ENCODE peak calls at places on chromosomes 2 and 18, in ten cellular contexts. One of them, this sample, is unnamed.

GRCh38 chr2:79512442-79513401 is at the start of gene CTNNA2:
- DNase-seq in NCI-H774: peak; percentile 88
- DNase-seq in H54: peak; percentile 64
- DNase-seq in frontal cortex: peak; percentile 88
- DNase-seq in effector memory CD4-positive, alpha-beta T cell: no peak
- DNase-seq in dorsolateral prefrontal cortex: peak; percentile 77
- DNase-seq in lower leg skin: no peak
- DNase-seq in progenitor cell of endocrine pancreas: peak; percentile 87
- DNase-seq in endothelial cell: peak; percentile 90
- DNase-seq in nephron progenitor cell: peak; percentile 91
- DNase-seq in this sample: peak; percentile 73

GRCh38 chr2:171187819-171188218 is 27.1 kb upstream of the TLK1 start:
- DNase-seq in dorsolateral prefrontal cortex: no peak
- DNase-seq in progenitor cell of endocrine pancreas: no peak
- DNase-seq in NCI-H774: no peak
- DNase-seq in nephron progenitor cell: no peak
- DNase-seq in effector memory CD4-positive, alpha-beta T cell: no peak
- DNase-seq in frontal cortex: no peak
- DNase-seq in endothelial cell: no peak
- DNase-seq in H54: no peak
- DNase-seq in lower leg skin: no peak
- DNase-seq in this sample: no peak

GRCh38 chr2:182593394-182593707 is 122.7 kb upstream of the DNAJC10 start:
- DNase-seq in effector memory CD4-positive, alpha-beta T cell: no peak
- DNase-seq in dorsolateral prefrontal cortex: no peak
- DNase-seq in lower leg skin: no peak
- DNase-seq in progenitor cell of endocrine pancreas: no peak
- DNase-seq in endothelial cell: no peak
- DNase-seq in H54: no peak
- DNase-seq in NCI-H774: no peak
- DNase-seq in frontal cortex: no peak
- DNase-seq in nephron progenitor cell: no peak
- DNase-seq in this sample: no peak

GRCh38 chr2:157838442-157839161 is 37.5 kb downstream of the ACVR1 start:
- DNase-seq in H54: peak; percentile 52
- DNase-seq in lower leg skin: peak; percentile 48
- DNase-seq in effector memory CD4-positive, alpha-beta T cell: no peak
- DNase-seq in nephron progenitor cell: peak; percentile 22
- DNase-seq in progenitor cell of endocrine pancreas: peak; percentile 10
- DNase-seq in endothelial cell: no peak
- DNase-seq in frontal cortex: no peak
- DNase-seq in NCI-H774: peak; percentile 51
- DNase-seq in dorsolateral prefrontal cortex: no peak
- DNase-seq in this sample: no peak

GRCh38 chr18:24868331-24868730 is 407.9 kb downstream of the HRH4 start:
- DNase-seq in nephron progenitor cell: no peak
- DNase-seq in H54: no peak
- DNase-seq in progenitor cell of endocrine pancreas: no peak
- DNase-seq in endothelial cell: no peak
- DNase-seq in effector memory CD4-positive, alpha-beta T cell: no peak
- DNase-seq in dorsolateral prefrontal cortex: no peak
- DNase-seq in frontal cortex: no peak
- DNase-seq in NCI-H774: no peak
- DNase-seq in lower leg skin: no peak
- DNase-seq in this sample: no peak

GRCh38 chr2:65186872-65187851 is 40.5 kb upstream of the ACTR2 start:
- DNase-seq in progenitor cell of endocrine pancreas: peak; percentile 62
- DNase-seq in H54: peak; percentile 72
- DNase-seq in lower leg skin: peak; percentile 68
- DNase-seq in dorsolateral prefrontal cortex: peak; percentile 84
- DNase-seq in effector memory CD4-positive, alpha-beta T cell: peak; percentile 23
- DNase-seq in nephron progenitor cell: peak; percentile 78
- DNase-seq in endothelial cell: peak; percentile 84
- DNase-seq in frontal cortex: peak; percentile 66
- DNase-seq in NCI-H774: peak; percentile 59
- DNase-seq in this sample: peak; percentile 61

GRCh38 chr2:159090514-159091201 is 122.2 kb downstream of the TANC1 start:
- DNase-seq in frontal cortex: no peak
- DNase-seq in NCI-H774: no peak
- DNase-seq in dorsolateral prefrontal cortex: no peak
- DNase-seq in effector memory CD4-positive, alpha-beta T cell: no peak
- DNase-seq in H54: peak; percentile 49
- DNase-seq in progenitor cell of endocrine pancreas: no peak
- DNase-seq in endothelial cell: no peak
- DNase-seq in lower leg skin: no peak
- DNase-seq in nephron progenitor cell: no peak
- DNase-seq in this sample: no peak

GRCh38 chr2:68806511-68807109 is 64.6 kb downstream of the BMP10 start:
- DNase-seq in NCI-H774: no peak
- DNase-seq in lower leg skin: no peak
- DNase-seq in endothelial cell: no peak
- DNase-seq in effector memory CD4-positive, alpha-beta T cell: no peak
- DNase-seq in H54: no peak
- DNase-seq in frontal cortex: no peak
- DNase-seq in dorsolateral prefrontal cortex: no peak
- DNase-seq in nephron progenitor cell: no peak
- DNase-seq in progenitor cell of endocrine pancreas: no peak
- DNase-seq in this sample: no peak

GRCh38 chr2:96431319-96431718 is 73.8 kb downstream of the NEURL3 start:
- DNase-seq in frontal cortex: no peak
- DNase-seq in effector memory CD4-positive, alpha-beta T cell: no peak
- DNase-seq in endothelial cell: no peak
- DNase-seq in progenitor cell of endocrine pancreas: no peak
- DNase-seq in dorsolateral prefrontal cortex: no peak
- DNase-seq in NCI-H774: no peak
- DNase-seq in nephron progenitor cell: no peak
- DNase-seq in lower leg skin: no peak
- DNase-seq in H54: no peak
- DNase-seq in this sample: no peak

GRCh38 chr2:199148076-199148845 is 309.5 kb downstream of the SATB2 start:
- DNase-seq in H54: no peak
- DNase-seq in dorsolateral prefrontal cortex: no peak
- DNase-seq in lower leg skin: no peak
- DNase-seq in effector memory CD4-positive, alpha-beta T cell: no peak
- DNase-seq in NCI-H774: no peak
- DNase-seq in endothelial cell: no peak
- DNase-seq in frontal cortex: no peak
- DNase-seq in progenitor cell of endocrine pancreas: no peak
- DNase-seq in nephron progenitor cell: no peak
- DNase-seq in this sample: no peak

GRCh38 chr2:215900203-215900611 is 113.1 kb downstream of the MREG start:
- DNase-seq in effector memory CD4-positive, alpha-beta T cell: no peak
- DNase-seq in frontal cortex: no peak
- DNase-seq in nephron progenitor cell: no peak
- DNase-seq in H54: no peak
- DNase-seq in lower leg skin: peak; percentile 42
- DNase-seq in NCI-H774: no peak
- DNase-seq in progenitor cell of endocrine pancreas: no peak
- DNase-seq in endothelial cell: no peak
- DNase-seq in dorsolateral prefrontal cortex: no peak
- DNase-seq in this sample: no peak

GRCh38 chr2:218245214-218245613 is 15.6 kb upstream of the GPBAR1 start:
- DNase-seq in endothelial cell: no peak
- DNase-seq in lower leg skin: no peak
- DNase-seq in H54: no peak
- DNase-seq in dorsolateral prefrontal cortex: no peak
- DNase-seq in nephron progenitor cell: no peak
- DNase-seq in NCI-H774: no peak
- DNase-seq in frontal cortex: no peak
- DNase-seq in effector memory CD4-positive, alpha-beta T cell: no peak
- DNase-seq in progenitor cell of endocrine pancreas: no peak
- DNase-seq in this sample: no peak

GRCh38 chr2:176154853-176155252 is 2.3 kb upstream of the HOXD3 start:
- DNase-seq in nephron progenitor cell: no peak
- DNase-seq in dorsolateral prefrontal cortex: no peak
- DNase-seq in H54: no peak
- DNase-seq in endothelial cell: no peak
- DNase-seq in effector memory CD4-positive, alpha-beta T cell: no peak
- DNase-seq in NCI-H774: no peak
- DNase-seq in progenitor cell of endocrine pancreas: no peak
- DNase-seq in frontal cortex: no peak
- DNase-seq in lower leg skin: no peak
- DNase-seq in this sample: no peak

GRCh38 chr2:241545523-241546473 is 12.7 kb upstream of the BOK start:
- DNase-seq in NCI-H774: no peak
- DNase-seq in lower leg skin: no peak
- DNase-seq in endothelial cell: no peak
- DNase-seq in effector memory CD4-positive, alpha-beta T cell: no peak
- DNase-seq in dorsolateral prefrontal cortex: no peak
- DNase-seq in frontal cortex: no peak
- DNase-seq in H54: no peak
- DNase-seq in nephron progenitor cell: no peak
- DNase-seq in progenitor cell of endocrine pancreas: no peak
- DNase-seq in this sample: no peak

GRCh38 chr2:173451137-173451536 is 96.5 kb downstream of the CDCA7 start:
- DNase-seq in endothelial cell: no peak
- DNase-seq in lower leg skin: no peak
- DNase-seq in progenitor cell of endocrine pancreas: no peak
- DNase-seq in dorsolateral prefrontal cortex: no peak
- DNase-seq in effector memory CD4-positive, alpha-beta T cell: no peak
- DNase-seq in H54: no peak
- DNase-seq in frontal cortex: no peak
- DNase-seq in NCI-H774: no peak
- DNase-seq in nephron progenitor cell: no peak
- DNase-seq in this sample: no peak

GRCh38 chr2:188701836-188702235 is 272.3 kb upstream of the COL3A1 start:
- DNase-seq in effector memory CD4-positive, alpha-beta T cell: no peak
- DNase-seq in NCI-H774: no peak
- DNase-seq in H54: no peak
- DNase-seq in frontal cortex: no peak
- DNase-seq in progenitor cell of endocrine pancreas: no peak
- DNase-seq in lower leg skin: no peak
- DNase-seq in dorsolateral prefrontal cortex: no peak
- DNase-seq in nephron progenitor cell: no peak
- DNase-seq in endothelial cell: no peak
- DNase-seq in this sample: no peak

GRCh38 chr18:76658627-76659026 is 163.6 kb upstream of the ZNF516 start:
- DNase-seq in progenitor cell of endocrine pancreas: no peak
- DNase-seq in frontal cortex: no peak
- DNase-seq in dorsolateral prefrontal cortex: no peak
- DNase-seq in effector memory CD4-positive, alpha-beta T cell: no peak
- DNase-seq in nephron progenitor cell: peak; percentile 67
- DNase-seq in H54: no peak
- DNase-seq in endothelial cell: peak; percentile 56
- DNase-seq in NCI-H774: no peak
- DNase-seq in lower leg skin: no peak
- DNase-seq in this sample: no peak

GRCh38 chr2:173964565-173965371 is 405 bp downstream of the SP3 start:
- DNase-seq in endothelial cell: peak; percentile 87
- DNase-seq in dorsolateral prefrontal cortex: peak; percentile 75
- DNase-seq in lower leg skin: peak; percentile 86
- DNase-seq in effector memory CD4-positive, alpha-beta T cell: peak; percentile 75
- DNase-seq in progenitor cell of endocrine pancreas: peak; percentile 74
- DNase-seq in NCI-H774: peak; percentile 79
- DNase-seq in H54: peak; percentile 61
- DNase-seq in frontal cortex: peak; percentile 85
- DNase-seq in nephron progenitor cell: peak; percentile 83
- DNase-seq in this sample: no peak

GRCh38 chr2:165743442-165743841 is 50.6 kb downstream of the GALNT3 start:
- DNase-seq in endothelial cell: no peak
- DNase-seq in progenitor cell of endocrine pancreas: no peak
- DNase-seq in effector memory CD4-positive, alpha-beta T cell: no peak
- DNase-seq in lower leg skin: no peak
- DNase-seq in nephron progenitor cell: no peak
- DNase-seq in dorsolateral prefrontal cortex: no peak
- DNase-seq in H54: no peak
- DNase-seq in frontal cortex: no peak
- DNase-seq in NCI-H774: no peak
- DNase-seq in this sample: no peak

GRCh38 chr2:74715071-74715791 is 61.2 kb downstream of the SEMA4F start:
- DNase-seq in nephron progenitor cell: peak; percentile 92
- DNase-seq in progenitor cell of endocrine pancreas: peak; percentile 83
- DNase-seq in NCI-H774: peak; percentile 74
- DNase-seq in H54: peak; percentile 83
- DNase-seq in effector memory CD4-positive, alpha-beta T cell: peak; percentile 54
- DNase-seq in lower leg skin: peak; percentile 75
- DNase-seq in endothelial cell: peak; percentile 92
- DNase-seq in frontal cortex: peak; percentile 71
- DNase-seq in dorsolateral prefrontal cortex: peak; percentile 81
- DNase-seq in this sample: peak; percentile 61

GRCh38 chr18:74652392-74652988 is 54.8 kb downstream of the ZNF407 start:
- DNase-seq in frontal cortex: no peak
- DNase-seq in effector memory CD4-positive, alpha-beta T cell: no peak
- DNase-seq in dorsolateral prefrontal cortex: no peak
- DNase-seq in endothelial cell: no peak
- DNase-seq in nephron progenitor cell: no peak
- DNase-seq in progenitor cell of endocrine pancreas: no peak
- DNase-seq in NCI-H774: peak; percentile 32
- DNase-seq in lower leg skin: no peak
- DNase-seq in H54: no peak
- DNase-seq in this sample: no peak

GRCh38 chr2:62708751-62709150 is 3.2 kb downstream of the EHBP1 start:
- DNase-seq in frontal cortex: no peak
- DNase-seq in nephron progenitor cell: no peak
- DNase-seq in NCI-H774: no peak
- DNase-seq in progenitor cell of endocrine pancreas: no peak
- DNase-seq in effector memory CD4-positive, alpha-beta T cell: no peak
- DNase-seq in H54: no peak
- DNase-seq in lower leg skin: no peak
- DNase-seq in dorsolateral prefrontal cortex: no peak
- DNase-seq in endothelial cell: no peak
- DNase-seq in this sample: no peak

GRCh38 chr2:96913398-96914202 is 43.7 kb upstream of the SEMA4C start:
- DNase-seq in NCI-H774: no peak
- DNase-seq in dorsolateral prefrontal cortex: peak; percentile 61
- DNase-seq in frontal cortex: no peak
- DNase-seq in lower leg skin: no peak
- DNase-seq in progenitor cell of endocrine pancreas: no peak
- DNase-seq in nephron progenitor cell: no peak
- DNase-seq in H54: no peak
- DNase-seq in effector memory CD4-positive, alpha-beta T cell: peak; percentile 30
- DNase-seq in endothelial cell: no peak
- DNase-seq in this sample: no peak

GRCh38 chr2:197108758-197109157 is 182.3 kb upstream of the PGAP1 start:
- DNase-seq in progenitor cell of endocrine pancreas: no peak
- DNase-seq in endothelial cell: no peak
- DNase-seq in effector memory CD4-positive, alpha-beta T cell: no peak
- DNase-seq in NCI-H774: no peak
- DNase-seq in dorsolateral prefrontal cortex: no peak
- DNase-seq in frontal cortex: no peak
- DNase-seq in H54: peak; percentile 61
- DNase-seq in nephron progenitor cell: peak; percentile 46
- DNase-seq in lower leg skin: peak; percentile 48
- DNase-seq in this sample: peak; percentile 8

GRCh38 chr18:5584751-5585417 is 41.1 kb upstream of the EPB41L3 start:
- DNase-seq in dorsolateral prefrontal cortex: no peak
- DNase-seq in H54: peak; percentile 7
- DNase-seq in NCI-H774: no peak
- DNase-seq in lower leg skin: no peak
- DNase-seq in progenitor cell of endocrine pancreas: no peak
- DNase-seq in frontal cortex: no peak
- DNase-seq in endothelial cell: no peak
- DNase-seq in effector memory CD4-positive, alpha-beta T cell: no peak
- DNase-seq in nephron progenitor cell: no peak
- DNase-seq in this sample: no peak

This sample was measured in hypothalamus.